ENCODE peak calls at places on chromosome 5, in four cellular contexts. L is kidney epithelial cell, X is left ventricle myocardium inferior, P is fibroblast of mammary gland. R is an unnamed sample.

GRCh38 chr5:120152472-120152871 is 311.6 kb upstream of the PRR16 start:
- DNase-seq in L (peak), X (no peak), P (peak), R (peak)

GRCh38 chr5:164027738-164028137 is 522.3 kb downstream of the MAT2B start:
- DNase-seq in L (no peak), X (no peak), P (peak), R (no peak)

GRCh38 chr5:125559296-125559695 is 812.9 kb upstream of the ZNF608 start:
- DNase-seq in L (peak), X (no peak), P (peak), R (peak)

GRCh38 chr5:32865475-32865874 is 154.4 kb downstream of the NPR3 start:
- DNase-seq in L (no peak), X (no peak), P (peak), R (peak)

GRCh38 chr5:60649288-60649917 is 50.6 kb downstream of the DEPDC1B start:
- DNase-seq in L (peak), X (no peak), P (peak), R (peak)

GRCh38 chr5:125227333-125228075 is 481.1 kb upstream of the ZNF608 start:
- DNase-seq in L (no peak), X (no peak), P (peak), R (no peak)

GRCh38 chr5:72955143-72955767 is 586 bp upstream of the FCHO2 start:
- DNase-seq in L (no peak), X (peak), P (no peak), R (no peak)

GRCh38 chr5:171478946-171479775 is 59.7 kb downstream of the FGF18 start:
- DNase-seq in L (no peak), X (no peak), P (no peak), R (no peak)

GRCh38 chr5:148397968-148398595 is 14.3 kb downstream of the FBXO38 start:
- DNase-seq in L (no peak), X (no peak), P (no peak), R (no peak)

GRCh38 chr5:5244581-5244980 is 104.5 kb downstream of the ADAMTS16 start:
- DNase-seq in L (no peak), X (no peak), P (no peak), R (no peak)

GRCh38 chr5:3226171-3226570 is 369.5 kb upstream of the IRX1 start:
- DNase-seq in L (no peak), X (peak), P (no peak), R (no peak)

GRCh38 chr5:151903243-151903653 is 21.4 kb downstream of the GLRA1 start:
- DNase-seq in L (no peak), X (no peak), P (no peak), R (no peak)

GRCh38 chr5:142095651-142096330 is 12.8 kb upstream of the NDFIP1 start:
- DNase-seq in L (no peak), X (no peak), P (no peak), R (no peak)

GRCh38 chr5:132250547-132250946 is 6.9 kb upstream of the PDLIM4 start:
- DNase-seq in L (no peak), X (no peak), P (no peak), R (no peak)

GRCh38 chr5:150291388-150292385 is 2.1 kb upstream of the CAMK2A start:
- DNase-seq in L (no peak), X (no peak), P (no peak), R (no peak)

GRCh38 chr5:150295741-150296486 is 6.3 kb upstream of the CAMK2A start:
- DNase-seq in L (no peak), X (no peak), P (no peak), R (no peak)

GRCh38 chr5:150295172-150295611 is 5.6 kb upstream of the CAMK2A start:
- DNase-seq in L (peak), X (no peak), P (peak), R (peak)

GRCh38 chr5:150294551-150295071 is 5.0 kb upstream of the CAMK2A start:
- DNase-seq in L (no peak), X (no peak), P (no peak), R (no peak)

DNA sequence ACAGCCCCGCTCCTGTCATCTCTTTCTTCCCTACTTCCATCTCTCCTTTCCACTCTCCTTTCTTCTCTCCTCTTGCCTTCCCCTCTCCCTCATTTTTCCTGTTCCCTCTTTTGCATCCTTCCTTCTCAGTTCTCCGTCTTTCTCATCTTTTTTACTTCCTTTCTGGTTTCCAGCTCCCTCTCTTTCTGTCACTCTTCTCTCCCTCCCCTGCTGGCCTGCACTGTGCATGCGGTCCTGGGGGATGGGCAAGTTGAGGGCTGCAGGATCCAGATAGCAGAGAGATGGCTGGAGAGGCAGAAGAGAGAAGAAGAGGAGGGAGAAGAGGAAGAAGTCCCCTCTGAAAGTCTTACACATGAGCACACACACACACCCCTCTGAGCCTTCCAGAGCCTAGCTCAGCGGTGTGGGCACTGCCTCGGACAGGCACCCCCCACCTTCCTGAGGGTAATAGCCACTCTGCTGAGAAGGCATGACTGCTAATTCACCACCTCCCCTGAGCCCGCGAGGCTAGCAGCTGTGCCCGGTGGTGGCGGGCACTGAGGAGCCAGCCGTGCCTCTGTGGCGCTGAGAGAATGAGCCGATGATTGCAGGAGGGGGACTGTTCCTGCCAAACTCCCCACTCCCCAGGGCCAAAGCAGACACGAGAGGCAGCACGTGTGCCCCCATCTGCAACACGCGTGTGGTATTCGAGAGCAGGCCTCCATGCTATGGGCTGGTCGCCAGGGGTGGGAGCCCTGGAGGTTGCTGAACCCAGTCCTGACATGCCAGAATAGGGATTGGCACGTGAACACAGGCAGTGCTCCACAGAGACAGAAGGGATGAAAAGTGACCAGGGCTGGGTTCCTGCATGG is 3.7 kb upstream of the CAMK2A start:
- DNase-seq in L (no peak), X (no peak), P (no peak), R (no peak)
- TF ChIP-seq CTCF in L (no peak), X (no peak), P (no peak), R (no peak)

GRCh38 chr5:43040287-43041098 is at the start of gene ANXA2R:
- DNase-seq in L (no peak), X (peak), P (peak), R (peak)

GRCh38 chr5:43042626-43043399 is 2.7 kb upstream of the ANXA2R start:
- DNase-seq in L (no peak), X (peak), P (peak), R (peak)

GRCh38 chr5:43042176-43042625 is 2.1 kb upstream of the ANXA2R start:
- DNase-seq in L (no peak), X (peak), P (peak), R (peak)

GRCh38 chr5:43041131-43041668 is 1.1 kb upstream of the ANXA2R start:
- DNase-seq in L (no peak), X (peak), P (no peak), R (peak)

DNA sequence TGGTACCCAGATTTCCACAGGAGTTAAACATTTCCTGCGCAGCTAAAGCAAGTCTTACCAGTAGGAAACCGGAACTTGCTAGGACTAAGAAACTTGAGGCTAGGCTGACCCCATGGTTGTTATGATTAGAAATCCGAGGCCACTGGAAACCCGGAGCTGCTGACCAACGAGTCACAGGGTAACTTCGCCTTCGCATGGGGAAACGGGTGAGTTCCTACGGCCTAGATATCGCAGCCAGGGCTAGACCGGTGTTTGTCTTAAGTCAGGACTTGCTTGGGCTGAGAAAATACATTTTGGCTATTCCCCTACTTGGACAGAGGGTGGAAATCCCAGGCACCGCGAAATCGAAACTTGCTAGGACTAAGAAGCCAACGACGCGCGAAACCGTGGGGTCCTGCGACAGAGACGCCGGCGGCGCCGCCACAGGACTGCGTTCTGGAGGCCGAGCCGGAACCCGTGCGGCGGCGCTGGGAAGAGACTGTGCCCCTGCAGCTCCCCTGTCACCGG is 1.6 kb upstream of the ANXA2R start:
- DNase-seq in L (no peak), X (no peak), P (peak), R (no peak)
- TF ChIP-seq CTCF in L (no peak), X (no peak), P (no peak), R (no peak)

DNA sequence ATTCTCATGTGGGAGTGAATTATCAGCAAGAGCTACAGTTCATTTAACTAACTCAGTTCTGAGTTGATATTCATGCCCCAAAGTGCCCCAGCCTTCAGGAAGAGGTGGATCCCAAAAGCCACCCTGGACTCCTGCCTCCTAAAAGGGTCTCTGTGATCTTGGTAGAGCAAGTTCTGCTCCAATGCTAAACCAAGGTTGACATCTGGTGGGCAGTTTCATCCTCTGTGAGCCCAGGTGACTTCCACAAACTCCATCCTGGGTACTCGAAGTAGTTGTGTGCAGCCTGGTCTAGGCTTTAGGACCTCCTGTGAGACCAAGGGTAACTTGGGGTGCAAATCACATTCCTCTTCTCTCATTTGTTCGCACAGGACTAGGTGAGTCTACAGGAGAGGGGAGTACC is 816.8 kb downstream of the MTRR start:
- DNase-seq in L (no peak), X (no peak), P (no peak), R (no peak)
- TF ChIP-seq CTCF in L (peak), X (no peak), P (no peak), R (no peak)

GRCh38 chr5:159209438-159210305 is at the start of gene RNF145:
- DNase-seq in L (no peak), X (peak), P (peak), R (peak)

GRCh38 chr5:159210306-159210722 is 961 bp upstream of the RNF145 start:
- DNase-seq in L (no peak), X (no peak), P (no peak), R (no peak)

GRCh38 chr5:159207616-159208507 is 1.5 kb downstream of the RNF145 start:
- DNase-seq in L (peak), X (peak), P (peak), R (peak)

GRCh38 chr5:159207222-159207615 is 2.1 kb downstream of the RNF145 start:
- DNase-seq in L (no peak), X (no peak), P (no peak), R (no peak)

DNA sequence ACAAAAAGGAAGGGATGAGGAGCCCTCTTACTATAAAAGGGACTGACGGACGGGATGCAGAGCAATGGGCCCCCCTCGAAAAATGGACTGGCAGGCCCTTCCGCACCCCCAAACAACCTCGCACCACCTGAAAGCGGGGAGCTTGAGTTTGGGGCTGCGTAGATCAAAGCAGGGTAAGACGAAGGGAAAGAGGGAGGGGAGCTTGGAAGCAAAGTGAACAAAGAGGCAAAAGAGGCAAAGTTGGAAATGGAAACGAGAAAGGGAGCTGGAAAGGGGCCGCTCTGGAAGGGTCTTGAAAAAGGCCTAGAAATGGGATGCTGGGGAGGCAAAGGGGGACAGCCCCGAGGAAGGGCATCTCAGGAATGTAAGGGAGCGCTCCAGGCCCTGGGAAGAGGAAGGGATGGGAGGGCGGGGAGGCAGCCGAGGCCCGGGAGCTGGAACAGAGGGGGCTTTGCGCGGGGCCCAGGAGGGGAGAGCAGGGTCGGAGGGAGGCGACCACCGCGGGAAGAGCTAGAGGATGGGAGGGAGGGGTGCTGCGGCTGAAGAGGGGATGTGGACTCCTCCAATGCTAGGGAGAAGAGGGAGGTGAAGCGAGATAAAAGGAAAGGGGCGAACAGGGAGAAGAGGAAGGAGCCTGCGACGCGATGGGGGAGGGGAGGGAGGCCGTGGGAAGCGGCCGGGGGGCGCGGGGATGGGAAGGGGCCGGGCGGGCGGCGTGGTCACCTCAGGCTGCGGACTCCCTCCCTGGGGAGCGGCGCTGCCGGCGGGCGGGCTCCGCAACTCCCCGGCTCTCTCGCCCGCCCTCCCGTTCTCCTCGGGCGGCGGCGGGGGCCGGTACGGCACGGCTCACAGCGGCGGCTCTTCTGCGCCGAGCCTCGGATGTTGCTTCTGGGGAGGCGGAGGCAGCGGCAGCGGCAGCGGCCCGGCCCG is 580 bp downstream of the RNF145 start:
- DNase-seq in L (no peak), X (peak), P (no peak), R (peak)
- TF ChIP-seq CTCF in L (no peak), X (no peak), P (no peak), R (no peak)

GRCh38 chr5:134227259-134227658 is 1.4 kb upstream of the PPP2CA start:
- DNase-seq in L (no peak), X (no peak), P (peak), R (peak)
- TF ChIP-seq CTCF in L (no peak), X (no peak), P (no peak), R (peak)

GRCh38 chr5:127746756-127747155 is 43.6 kb downstream of the CCDC192 start:
- DNase-seq in L (no peak), X (no peak), P (peak), R (peak)
- TF ChIP-seq CTCF in L (peak), X (peak), P (peak), R (peak)

GRCh38 chr5:136891601-136892000 is 526.3 kb upstream of the TRPC7 start:
- DNase-seq in L (no peak), X (no peak), P (no peak), R (no peak)

GRCh38 chr5:136890431-136891148 is 525.2 kb upstream of the TRPC7 start:
- DNase-seq in L (no peak), X (no peak), P (no peak), R (no peak)

GRCh38 chr5:136892026-136892425 is 526.7 kb upstream of the TRPC7 start:
- DNase-seq in L (no peak), X (no peak), P (no peak), R (no peak)

GRCh38 chr5:136886623-136887022 is 521.3 kb upstream of the TRPC7 start:
- DNase-seq in L (no peak), X (no peak), P (no peak), R (no peak)

DNA sequence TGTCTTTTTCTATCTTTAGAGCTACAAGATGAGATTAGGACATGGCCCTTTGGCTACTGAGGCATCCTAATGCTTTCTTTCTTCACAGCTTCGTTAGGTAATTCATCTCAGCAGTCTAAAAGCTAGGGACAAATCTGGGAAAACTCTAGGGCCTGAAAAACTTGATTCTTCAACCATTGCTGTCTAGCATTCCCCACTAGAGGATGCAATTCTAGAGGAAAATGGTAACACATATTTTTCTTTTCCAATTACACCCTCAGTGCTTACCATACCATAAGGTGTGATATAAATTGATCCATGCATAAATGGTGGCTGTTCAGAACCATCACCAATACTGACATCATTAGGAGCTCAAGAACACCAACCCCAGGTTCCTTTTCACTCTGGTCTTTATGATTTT is 525.8 kb upstream of the TRPC7 start:
- DNase-seq in L (no peak), X (no peak), P (no peak), R (no peak)
- TF ChIP-seq CTCF in L (peak), X (no peak), P (peak), R (peak)